ENCODE peak calls at places on chromosome 1, in five cellular contexts. J is GM19239; N is activated CD4-positive, alpha-beta T cell treated with anti-CD3 and anti-CD28 coated beads for 48 hours; S is stimulated activated CD4-positive, alpha-beta T cell treated with anti-CD3 and anti-CD28 coated beads, Interleukin-4, amount 100 ng/mL, for 24 hours; Y is stimulated activated CD8-positive, alpha-beta memory T cell treated with anti-CD3 and anti-CD28 coated beads, Interleukin-15, amount 100 ng/mL, for 1 hour. R is an unnamed sample.

GRCh38 chr1:201039876-201040275 is 16.4 kb upstream of the KIF21B start:
- DNase-seq in J (no peak), N (no peak), S (no peak), Y (no peak), R (no peak)

GRCh38 chr1:11880911-11881748 is 22.4 kb upstream of the NPPB start:
- DNase-seq in J (no peak), N (no peak), S (no peak), Y (no peak), R (no peak)

GRCh38 chr1:244112046-244112445 is 61.0 kb downstream of the ZBTB18 start:
- DNase-seq in J (no peak), N (no peak), S (no peak), Y (no peak), R (no peak)

GRCh38 chr1:150234647-150235435 is 1.1 kb downstream of the ANP32E start:
- DNase-seq in J (peak; percentile 45), N (peak; percentile 95), S (peak; percentile 89), Y (peak; percentile 79), R (peak; percentile 91)

GRCh38 chr1:63691672-63692425 is 82.0 kb upstream of the ROR1 start:
- DNase-seq in J (peak; percentile 39), N (peak; percentile 46), S (peak; percentile 16), Y (no peak), R (peak; percentile 43)

GRCh38 chr1:2611034-2611501 is 21.7 kb downstream of the MMEL1 start:
- DNase-seq in J (no peak), N (peak; percentile 51), S (no peak), Y (no peak), R (no peak)

GRCh38 chr1:225899044-225899925 is 10.3 kb upstream of the LEFTY1 start:
- DNase-seq in J (no peak), N (no peak), S (no peak), Y (no peak), R (no peak)

GRCh38 chr1:215166886-215167285 is 84.3 kb downstream of the KCNK2 start:
- DNase-seq in J (no peak), N (no peak), S (no peak), Y (no peak), R (no peak)

GRCh38 chr1:162131405-162132321 is 62.2 kb downstream of the NOS1AP start:
- DNase-seq in J (no peak), N (no peak), S (no peak), Y (no peak), R (no peak)

GRCh38 chr1:26721669-26722355 is 26.0 kb downstream of the ARID1A start:
- DNase-seq in J (no peak), N (no peak), S (peak; percentile 24), Y (no peak), R (no peak)

GRCh38 chr1:53383471-53383870 is 55.6 kb upstream of the LRP8 start:
- DNase-seq in J (no peak), N (no peak), S (no peak), Y (no peak), R (no peak)

GRCh38 chr1:54532033-54532432 is 16.0 kb upstream of the ACOT11 start:
- DNase-seq in J (no peak), N (no peak), S (no peak), Y (no peak), R (no peak)

GRCh38 chr1:52726265-52727113 is at the start of gene ZYG11B:
- DNase-seq in J (peak; percentile 96), N (peak; percentile 91), S (peak; percentile 91), Y (peak; percentile 72), R (peak; percentile 94)